ENCODE peak calls at places on chromosomes 6 and 20, in seven cellular contexts. Y is brain microvascular endothelial cell, A is GM23338, L is GM12865, H is H9, P is RWPE1, G is WTC11. C is an unnamed sample.

GRCh38 chr20:60407938-60408337 is 449.7 kb downstream of the CDH26 start:
- DNase-seq in Y (no peak), A (no peak), L (no peak), H (no peak), P (no peak), G (no peak), C (no peak)

GRCh38 chr20:62918830-62919229 is 7.5 kb downstream of the DIDO1 start:
- DNase-seq in Y (no peak), A (no peak), L (peak), H (no peak), P (no peak), G (peak), C (no peak)

GRCh38 chr6:133202610-133203343 is 38.4 kb upstream of the EYA4 start:
- DNase-seq in Y (no peak), A (no peak), L (no peak), H (no peak), P (no peak), G (no peak), C (no peak)

GRCh38 chr6:15518057-15518456 is 144.8 kb downstream of the DTNBP1 start:
- DNase-seq in Y (no peak), A (no peak), L (no peak), H (no peak), P (no peak), G (no peak), C (no peak)

GRCh38 chr6:145893586-145893985 is 70.6 kb downstream of the SHPRH start:
- DNase-seq in Y (no peak), A (no peak), L (no peak), H (no peak), P (no peak), G (no peak), C (no peak)

GRCh38 chr6:105985816-105986632 is 100.1 kb upstream of the PRDM1 start:
- DNase-seq in Y (no peak), A (peak), L (no peak), H (peak), P (no peak), G (peak), C (peak)

GRCh38 chr6:44229376-44230033 is 6.1 kb downstream of the SLC29A1 start:
- DNase-seq in Y (no peak), A (no peak), L (no peak), H (no peak), P (no peak), G (no peak), C (no peak)

GRCh38 chr6:135277422-135277821 is 96.3 kb downstream of the MYB start:
- DNase-seq in Y (no peak), A (no peak), L (no peak), H (no peak), P (no peak), G (no peak), C (no peak)

GRCh38 chr20:59525500-59526241 is 78.7 kb upstream of the PHACTR3 start:
- DNase-seq in Y (peak), A (peak), L (peak), H (peak), P (peak), G (peak), C (peak)

GRCh38 chr6:169145476-169145875 is 108.2 kb downstream of the THBS2 start:
- DNase-seq in Y (no peak), A (no peak), L (no peak), H (no peak), P (no peak), G (no peak), C (no peak)

GRCh38 chr20:23147964-23148720 is 62.0 kb upstream of the CD93 start:
- DNase-seq in Y (peak), A (no peak), L (peak), H (no peak), P (no peak), G (no peak), C (peak)

GRCh38 chr20:20134941-20135572 is 82.7 kb downstream of the CFAP61 start:
- DNase-seq in Y (no peak), A (no peak), L (no peak), H (no peak), P (no peak), G (no peak), C (no peak)

GRCh38 chr6:44670146-44670545 is 282.6 kb downstream of the CDC5L start:
- DNase-seq in Y (no peak), A (no peak), L (no peak), H (no peak), P (no peak), G (no peak), C (no peak)

GRCh38 chr6:129115491-129115890 is 232.6 kb downstream of the LAMA2 start:
- DNase-seq in Y (no peak), A (no peak), L (no peak), H (no peak), P (no peak), G (no peak), C (no peak)

GRCh38 chr6:149031545-149032317 is 284.9 kb downstream of the UST start:
- DNase-seq in Y (peak), A (no peak), L (peak), H (no peak), P (peak), G (no peak), C (no peak)

GRCh38 chr6:85424981-85425380 is 24.9 kb upstream of the NT5E start:
- DNase-seq in Y (no peak), A (no peak), L (no peak), H (no peak), P (no peak), G (no peak), C (no peak)

GRCh38 chr20:45229264-45230056 is 8.3 kb downstream of the SEMG2 start:
- DNase-seq in Y (no peak), A (peak), L (peak), H (peak), P (peak), G (peak), C (peak)

GRCh38 chr20:35743693-35744491 is 1.8 kb upstream of the RBM39 start:
- DNase-seq in Y (no peak), A (no peak), L (peak), H (no peak), P (no peak), G (no peak), C (peak)

GRCh38 chr6:52059821-52060220 is 27.6 kb downstream of the PKHD1 start:
- DNase-seq in Y (no peak), A (no peak), L (no peak), H (no peak), P (no peak), G (no peak), C (no peak)

GRCh38 chr6:52061481-52061880 is 25.9 kb downstream of the PKHD1 start:
- DNase-seq in Y (no peak), A (no peak), L (no peak), H (no peak), P (no peak), G (no peak), C (no peak)

GRCh38 chr6:52065621-52066020 is 21.8 kb downstream of the PKHD1 start:
- DNase-seq in Y (no peak), A (no peak), L (no peak), H (no peak), P (peak), G (no peak), C (no peak)

DNA sequence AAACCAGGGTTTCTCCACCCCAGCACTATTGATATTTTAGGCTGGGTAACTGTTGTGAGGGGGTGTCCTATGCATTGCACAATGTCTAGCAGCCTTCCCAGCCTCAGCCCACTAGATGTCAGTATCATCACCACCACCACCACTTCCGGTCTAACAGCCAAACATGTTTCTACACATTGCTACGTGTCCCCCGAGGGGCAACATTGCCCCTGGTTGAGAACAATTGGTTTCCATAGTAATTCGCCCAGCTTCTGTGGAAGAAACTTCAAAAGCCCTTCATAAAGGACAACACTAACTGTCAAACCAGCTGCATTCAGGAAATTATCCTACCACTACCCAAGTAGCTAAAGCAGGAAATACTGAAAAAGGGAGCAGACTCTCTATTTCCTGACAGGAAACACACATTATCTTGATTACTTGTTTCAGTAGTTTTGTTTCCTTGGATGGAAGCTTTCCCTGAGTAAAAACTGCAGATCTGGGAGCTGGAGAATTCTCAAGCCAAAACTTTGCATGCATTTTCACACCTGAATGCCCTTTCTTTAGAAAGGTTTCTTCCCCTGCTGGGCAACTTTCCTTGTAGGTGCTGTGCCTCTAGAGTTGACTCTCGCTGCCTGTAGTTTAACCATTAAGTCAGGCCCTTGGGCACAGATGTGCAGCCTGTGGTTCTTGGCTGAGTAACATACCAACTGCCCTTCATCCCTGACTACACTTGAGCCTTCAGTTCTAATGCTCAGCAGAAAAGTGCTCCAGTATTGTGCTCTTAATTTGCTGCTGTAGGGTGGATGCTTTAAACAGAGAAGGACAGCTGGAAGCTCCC is 23.6 kb downstream of the PKHD1 start:
- DNase-seq in Y (peak), A (peak), L (peak), H (peak), P (peak), G (peak), C (peak)
- TF ChIP-seq CTCF in Y (peak), A (peak), L (peak), H (peak), P (peak), G (peak), C (peak)

GRCh38 chr6:66662196-66662595 is 955.2 kb upstream of the EYS start:
- DNase-seq in Y (no peak), A (peak), L (no peak), H (no peak), P (peak), G (no peak), C (no peak)
- TF ChIP-seq CTCF in Y (peak), A (peak), L (no peak), H (peak), P (peak), G (no peak), C (peak)

GRCh38 chr6:56691201-56691595 is 48.5 kb upstream of the DST start:
- DNase-seq in Y (no peak), A (no peak), L (no peak), H (no peak), P (no peak), G (no peak), C (no peak)

GRCh38 chr6:56693246-56693607 is 50.5 kb upstream of the DST start:
- DNase-seq in Y (peak), A (no peak), L (no peak), H (no peak), P (no peak), G (no peak), C (no peak)

GRCh38 chr6:56692586-56693245 is 50.0 kb upstream of the DST start:
- DNase-seq in Y (no peak), A (no peak), L (no peak), H (no peak), P (no peak), G (no peak), C (no peak)

GRCh38 chr6:56695702-56696101 is 53.0 kb upstream of the DST start:
- DNase-seq in Y (no peak), A (no peak), L (no peak), H (no peak), P (no peak), G (no peak), C (no peak)

DNA sequence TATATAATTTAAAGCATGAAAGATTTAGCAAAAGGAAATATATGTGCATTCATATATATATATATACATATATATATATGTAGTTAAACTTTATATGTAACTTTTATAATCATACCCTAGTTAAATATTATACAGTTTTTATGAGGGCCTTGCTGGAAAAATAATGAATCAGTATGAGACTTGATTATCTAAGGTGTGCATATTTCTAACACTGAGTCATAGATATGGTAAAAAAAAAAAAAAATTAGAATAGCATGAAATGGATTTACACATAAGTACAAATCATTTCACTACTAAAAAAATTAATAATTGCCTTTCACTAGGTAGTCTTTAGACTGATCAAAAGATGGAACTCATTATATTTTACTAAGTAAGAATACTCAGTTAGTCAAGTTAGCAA is 51.3 kb upstream of the DST start:
- DNase-seq in Y (no peak), A (no peak), L (no peak), H (no peak), P (peak), G (no peak), C (no peak)
- TF ChIP-seq CTCF in Y (no peak), A (no peak), L (no peak), H (no peak), P (no peak), G (no peak), C (no peak)

GRCh38 chr20:1892122-1892385 is 3.2 kb upstream of the SIRPA start:
- DNase-seq in Y (no peak), A (no peak), L (no peak), H (no peak), P (no peak), G (no peak), C (no peak)

GRCh38 chr20:1895674-1896496 is 678 bp downstream of the SIRPA start:
- DNase-seq in Y (no peak), A (peak), L (no peak), H (peak), P (peak), G (peak), C (peak)

GRCh38 chr20:1894951-1895673 is at the start of gene SIRPA:
- DNase-seq in Y (peak), A (peak), L (no peak), H (peak), P (peak), G (peak), C (peak)

GRCh38 chr20:1894471-1894950 is 696 bp upstream of the SIRPA start:
- DNase-seq in Y (no peak), A (no peak), L (peak), H (peak), P (peak), G (peak), C (peak)

GRCh38 chr20:1893721-1894470 is 1.3 kb upstream of the SIRPA start:
- DNase-seq in Y (peak), A (peak), L (no peak), H (no peak), P (no peak), G (no peak), C (no peak)
- TF ChIP-seq CTCF in Y (no peak), A (no peak), L (no peak), H (no peak), P (no peak), G (no peak), C (no peak)

C was measured in endodermal cell.